ENCODE peak calls at places on chromosomes 16 and 17, in eight cellular contexts. M is progenitor cell of endocrine pancreas; T is mesothelial cell of epicardium; A is activated CD4-positive, alpha-beta T cell treated with anti-CD3 and anti-CD28 coated beads, Interleukin-2, amount 50 U/mL, for 48 hours; H is GM12892; V is NCI-H1436; J is posterior cingulate gyrus; Q is AG20443. F is an unnamed sample.
A peak's percentile ranks its signal among the peaks of the same experiment; 100 is the strongest.

GRCh38 chr17:31295489-31295871 is 1.6 kb downstream of the OMG start:
- DNase-seq in M (no peak), T (no peak), A (no peak), H (no peak), V (no peak), J (no peak), Q (no peak), F (no peak)

GRCh38 chr17:77555741-77556291 is 402.7 kb upstream of the TNRC6C start:
- DNase-seq in M (no peak), T (peak; percentile 71), A (no peak), H (no peak), V (peak; percentile 83), J (peak; percentile 70), Q (no peak), F (peak; percentile 64)

GRCh38 chr17:14098246-14098645 is 28.9 kb downstream of the COX10 start:
- DNase-seq in M (no peak), T (no peak), A (no peak), H (no peak), V (no peak), J (no peak), Q (no peak), F (peak; percentile 12)

GRCh38 chr16:80058236-80058635 is 457.7 kb upstream of the MAF start:
- DNase-seq in M (no peak), T (no peak), A (no peak), H (no peak), V (no peak), J (no peak), Q (peak; percentile 39), F (no peak)

GRCh38 chr16:68403704-68404103 is 44.6 kb downstream of the SMPD3 start:
- DNase-seq in M (no peak), T (no peak), A (no peak), H (no peak), V (no peak), J (no peak), Q (no peak), F (no peak)

GRCh38 chr17:80792373-80792781 is 199.3 kb upstream of the CHMP6 start:
- DNase-seq in M (no peak), T (no peak), A (no peak), H (no peak), V (no peak), J (no peak), Q (no peak), F (no peak)

GRCh38 chr17:4854181-4854681 is 21.1 kb downstream of the MINK1 start:
- DNase-seq in M (no peak), T (peak; percentile 51), A (no peak), H (no peak), V (no peak), J (no peak), Q (no peak), F (no peak)

GRCh38 chr17:41894791-41895331 is 23.9 kb downstream of the ACLY start:
- DNase-seq in M (no peak), T (no peak), A (no peak), H (no peak), V (no peak), J (no peak), Q (peak; percentile 77), F (no peak)

GRCh38 chr16:30551781-30552180 is 6.4 kb downstream of the ZNF764 start:
- DNase-seq in M (no peak), T (no peak), A (peak; percentile 67), H (no peak), V (no peak), J (no peak), Q (no peak), F (no peak)

GRCh38 chr17:29135464-29135863 is 44.7 kb downstream of the MYO18A start:
- DNase-seq in M (no peak), T (no peak), A (no peak), H (no peak), V (no peak), J (no peak), Q (no peak), F (no peak)

GRCh38 chr16:85179344-85180046 is 67.2 kb upstream of the CIBAR2 start:
- DNase-seq in M (no peak), T (no peak), A (no peak), H (no peak), V (no peak), J (no peak), Q (no peak), F (no peak)

GRCh38 chr16:55993088-55993487 is 117.9 kb upstream of the CES5A start:
- DNase-seq in M (no peak), T (no peak), A (no peak), H (no peak), V (no peak), J (no peak), Q (no peak), F (no peak)

GRCh38 chr17:50051082-50051576 is 4.8 kb upstream of the ITGA3 start:
- DNase-seq in M (no peak), T (no peak), A (peak; percentile 81), H (no peak), V (no peak), J (no peak), Q (peak; percentile 65), F (no peak)

GRCh38 chr17:68238894-68239293 is 8.9 kb upstream of the AMZ2 start:
- DNase-seq in M (no peak), T (no peak), A (no peak), H (no peak), V (no peak), J (no peak), Q (no peak), F (no peak)

GRCh38 chr17:45231481-45232116 is 9.9 kb downstream of the FMNL1 start:
- DNase-seq in M (no peak), T (no peak), A (peak; percentile 44), H (no peak), V (no peak), J (no peak), Q (no peak), F (no peak)

GRCh38 chr16:11015607-11016006 is 71.2 kb downstream of the CLEC16A start:
- DNase-seq in M (no peak), T (no peak), A (no peak), H (no peak), V (no peak), J (no peak), Q (no peak), F (no peak)

GRCh38 chr17:37701424-37702020 is 43.3 kb downstream of the HNF1B start:
- DNase-seq in M (no peak), T (no peak), A (peak; percentile 60), H (peak; percentile 46), V (peak; percentile 4), J (no peak), Q (peak; percentile 43), F (no peak)